ENCODE peak calls at places on chromosomes 1 and 21, in eight cellular contexts. J is fibroblast of the aortic adventitia; U is activated naive CD4-positive, alpha-beta T cell treated with Interleukin-2 at 50 U/mL for 16 hours; E is left lung; Q is NCI-H748 treated with DMSO at 0.1 percent for 48 hours; W is adipocyte; B is stimulated activated CD4-positive, alpha-beta T cell treated with anti-CD3 and anti-CD28 coated beads, TNF-alpha, amount 100 ng/mL, for 48 hours; M is breast epithelium. G is an unnamed sample.

GRCh38 chr1:226778657-226779058 is 39.6 kb upstream of the ITPKB start:
- DNase-seq in J (peak; percentile 100), U (no peak), E (no peak), Q (no peak), W (peak; percentile 88), B (no peak), M (peak; percentile 69), G (peak; percentile 97)

GRCh38 chr1:19086176-19086875 is 123.7 kb downstream of the UBR4 start:
- DNase-seq in J (no peak), U (no peak), E (no peak), Q (no peak), W (no peak), B (no peak), M (peak; percentile 54), G (no peak)

GRCh38 chr1:203797948-203798347 is 2.5 kb downstream of the ZBED6 start:
- DNase-seq in J (no peak), U (no peak), E (no peak), Q (no peak), W (no peak), B (no peak), M (peak; percentile 37), G (peak; percentile 16)

GRCh38 chr1:58765016-58765415 is 18.8 kb downstream of the JUN start:
- DNase-seq in J (no peak), U (no peak), E (no peak), Q (no peak), W (no peak), B (no peak), M (no peak), G (peak; percentile 22)

GRCh38 chr1:91166106-91166712 is 144.4 kb upstream of the ZNF644 start:
- DNase-seq in J (peak; percentile 67), U (peak; percentile 19), E (no peak), Q (peak; percentile 28), W (peak; percentile 78), B (peak; percentile 18), M (no peak), G (peak; percentile 59)

GRCh38 chr1:31336687-31337467 is 36.0 kb downstream of the FABP3 start:
- DNase-seq in J (no peak), U (no peak), E (no peak), Q (no peak), W (no peak), B (no peak), M (no peak), G (no peak)

GRCh38 chr1:234753979-234754378 is 144.0 kb upstream of the IRF2BP2 start:
- DNase-seq in J (no peak), U (no peak), E (no peak), Q (no peak), W (no peak), B (no peak), M (no peak), G (no peak)

GRCh38 chr1:154975409-154976205 is 1.1 kb downstream of the CKS1B start:
- DNase-seq in J (peak; percentile 64), U (peak; percentile 72), E (peak; percentile 85), Q (no peak), W (peak; percentile 80), B (peak; percentile 59), M (peak; percentile 63), G (peak; percentile 55)

GRCh38 chr21:38751379-38752050 is 54.2 kb upstream of the ETS2 start:
- DNase-seq in J (peak; percentile 95), U (no peak), E (peak; percentile 82), Q (no peak), W (no peak), B (no peak), M (no peak), G (no peak)

GRCh38 chr1:20486457-20487235 is 636 bp upstream of the CAMK2N1 start:
- DNase-seq in J (peak; percentile 50), U (no peak), E (peak; percentile 80), Q (peak; percentile 64), W (peak; percentile 86), B (no peak), M (peak; percentile 69), G (peak; percentile 44)

GRCh38 chr1:17441265-17441992 is 2.0 kb upstream of the RCC2 start:
- DNase-seq in J (peak; percentile 91), U (no peak), E (peak; percentile 21), Q (no peak), W (peak; percentile 72), B (no peak), M (no peak), G (peak; percentile 68)

GRCh38 chr1:53878492-53879105 is 11.0 kb downstream of the YIPF1 start:
- DNase-seq in J (peak; percentile 77), U (no peak), E (no peak), Q (peak; percentile 40), W (peak; percentile 86), B (no peak), M (no peak), G (peak; percentile 70)

GRCh38 chr1:67060811-67061218 is 6.9 kb upstream of the SLC35D1 start:
- DNase-seq in J (peak; percentile 98), U (no peak), E (no peak), Q (no peak), W (peak; percentile 97), B (no peak), M (no peak), G (peak; percentile 98)

GRCh38 chr1:161128591-161129420 is 3.7 kb downstream of the DEDD start:
- DNase-seq in J (no peak), U (no peak), E (no peak), Q (no peak), W (no peak), B (no peak), M (no peak), G (no peak)

GRCh38 chr1:228000416-228000815 is 6.4 kb upstream of the WNT3A start:
- DNase-seq in J (no peak), U (no peak), E (no peak), Q (no peak), W (no peak), B (no peak), M (no peak), G (no peak)

GRCh38 chr1:180560868-180561600 is 2.3 kb downstream of the OVAAL start:
- DNase-seq in J (peak; percentile 64), U (no peak), E (no peak), Q (no peak), W (peak; percentile 72), B (no peak), M (no peak), G (peak; percentile 45)

GRCh38 chr1:75795703-75796193 is 934 bp upstream of the MSH4 start:
- DNase-seq in J (no peak), U (no peak), E (no peak), Q (no peak), W (no peak), B (no peak), M (no peak), G (no peak)

GRCh38 chr1:162721471-162721870 is 69.0 kb upstream of the HSD17B7 start:
- DNase-seq in J (no peak), U (no peak), E (no peak), Q (no peak), W (no peak), B (no peak), M (no peak), G (no peak)